ENCODE peak calls at places on chromosomes 5 and 9, in nine cellular contexts. E is HEK293T; V is AML-193; S is left ventricle myocardium inferior; Y is heart right ventricle; J is mesenchymal stem cell; M is KG1; Q is GM04504; B is stimulated activated CD4-positive, alpha-beta T cell treated with anti-CD3 and anti-CD28 coated beads, Interleukin-12 subunit alpha, Interleukin-12 subunit beta, amount 100 ng/mL, for 24 hours. T is an unnamed sample.

GRCh38 chr5:153222956-153223355 is 267.5 kb upstream of the GRIA1 start:
- DNase-seq in J (peak; percentile 58), Y (no peak), M (no peak), V (no peak), S (no peak), Q (no peak), E (no peak), B (no peak), T (no peak)

GRCh38 chr5:177444106-177445051 is 2.2 kb upstream of the PRR7 start:
- DNase-seq in B (no peak), Q (no peak), V (no peak), S (no peak), J (no peak), E (no peak), M (no peak), Y (no peak), T (no peak)

GRCh38 chr5:20266068-20266467 is 278.1 kb upstream of the CDH18 start:
- DNase-seq in E (no peak), Q (no peak), B (no peak), Y (no peak), S (no peak), V (no peak), M (no peak), J (no peak), T (no peak)

GRCh38 chr5:38796000-38796738 is 49.6 kb upstream of the OSMR start:
- DNase-seq in J (peak; percentile 38), B (no peak), S (peak; percentile 70), M (no peak), V (no peak), E (no peak), Y (no peak), Q (no peak), T (no peak)

GRCh38 chr9:112112941-112113399 is 62.1 kb downstream of the SUSD1 start:
- DNase-seq in M (no peak), B (no peak), E (peak; percentile 32), S (no peak), Q (no peak), Y (no peak), J (no peak), V (no peak), T (no peak)

GRCh38 chr5:1513326-1514026 is 10.3 kb downstream of the LPCAT1 start:
- DNase-seq in B (no peak), V (no peak), M (no peak), Q (no peak), S (peak; percentile 11), Y (no peak), J (no peak), E (no peak), T (peak; percentile 58)

GRCh38 chr5:57805170-57805569 is 322.6 kb upstream of the ACTBL2 start:
- DNase-seq in Q (no peak), M (no peak), V (no peak), E (no peak), Y (no peak), S (no peak), B (no peak), J (no peak), T (no peak)

GRCh38 chr5:150141544-150142188 is 14.0 kb downstream of the PDGFRB start:
- DNase-seq in J (peak; percentile 87), Q (peak; percentile 67), M (no peak), E (no peak), V (no peak), B (no peak), Y (no peak), S (no peak), T (no peak)

GRCh38 chr9:108877524-108877923 is 15.5 kb downstream of the ACTL7A start:
- DNase-seq in V (no peak), S (no peak), M (no peak), E (no peak), Y (no peak), B (no peak), J (no peak), Q (no peak), T (no peak)

GRCh38 chr9:89502038-89502601 is 4.2 kb upstream of the SEMA4D start:
- DNase-seq in J (no peak), S (no peak), B (no peak), E (no peak), V (no peak), M (peak; percentile 67), Y (no peak), Q (no peak), T (no peak)

GRCh38 chr5:16889972-16890519 is 46.0 kb downstream of the MYO10 start:
- DNase-seq in B (no peak), V (no peak), S (no peak), E (no peak), Y (no peak), Q (no peak), M (no peak), J (peak; percentile 48), T (no peak)

T was measured in coronary artery.